ENCODE peak calls at places on chromosome 11, in ten cellular contexts. X, T, Q, Z, E, H, K, U, N and C are unnamed samples.

GRCh38 chr11:60251485-60252207 is 8.7 kb upstream of the MS4A4E start:
- DNase-seq in N (no peak), X (no peak), Z (peak; percentile 29), T (peak; percentile 15), K (no peak), H (peak; percentile 33), Q (no peak), E (no peak), U (peak; percentile 66), C (no peak)

GRCh38 chr11:26244207-26244606 is 87.7 kb upstream of the ANO3 start:
- DNase-seq in U (no peak), K (no peak), Q (no peak), Z (no peak), E (no peak), N (no peak), T (no peak), H (no peak), X (no peak), C (no peak)

GRCh38 chr11:34721646-34722045 is 100.8 kb downstream of the EHF start:
- DNase-seq in K (no peak), T (no peak), X (no peak), H (no peak), E (no peak), N (peak; percentile 29), Z (no peak), Q (no peak), U (no peak), C (no peak)

GRCh38 chr11:112999518-112999917 is 38.3 kb downstream of the NCAM1 start:
- DNase-seq in Z (peak; percentile 76), E (no peak), X (no peak), H (peak; percentile 56), U (no peak), N (no peak), Q (no peak), K (no peak), T (no peak), C (no peak)

GRCh38 chr11:2578934-2579280 is 120.9 kb downstream of the KCNQ1OT1 start:
- DNase-seq in Z (no peak), X (no peak), E (no peak), Q (no peak), N (no peak), H (no peak), K (no peak), U (no peak), T (no peak), C (peak; percentile 83)

GRCh38 chr11:35994421-35994820 is 50.6 kb downstream of the LDLRAD3 start:
- DNase-seq in E (no peak), U (no peak), T (no peak), K (no peak), Z (no peak), Q (no peak), H (no peak), N (no peak), X (no peak), C (no peak)

GRCh38 chr11:87432006-87432405 is 394.3 kb downstream of the TMEM135 start:
- DNase-seq in H (no peak), N (peak; percentile 53), U (no peak), K (no peak), E (peak; percentile 88), X (no peak), Q (no peak), T (no peak), Z (no peak), C (no peak)

GRCh38 chr11:71532016-71532610 is 5.0 kb downstream of the KRTAP5-7 start:
- DNase-seq in X (no peak), U (no peak), Z (no peak), N (no peak), Q (peak; percentile 21), K (no peak), H (no peak), T (no peak), E (no peak), C (no peak)

GRCh38 chr11:86128914-86129313 is 60.0 kb upstream of the PICALM start:
- DNase-seq in K (no peak), T (no peak), N (no peak), H (no peak), E (no peak), U (no peak), X (no peak), Q (no peak), Z (no peak), C (no peak)

GRCh38 chr11:122655527-122656072 is at the start of gene UBASH3B:
- DNase-seq in T (peak; percentile 65), Q (peak; percentile 93), K (peak; percentile 37), E (no peak), X (peak; percentile 88), H (peak; percentile 37), U (peak; percentile 77), Z (no peak), N (peak; percentile 68), C (peak; percentile 93)

GRCh38 chr11:117972589-117973445 is 13.4 kb upstream of the IL10RA start:
- DNase-seq in Q (peak; percentile 76), K (no peak), X (no peak), Z (peak; percentile 8), T (no peak), H (peak; percentile 65), E (no peak), N (no peak), U (no peak), C (no peak)

GRCh38 chr11:105236631-105237030 is 97.1 kb upstream of the CARD18 start:
- DNase-seq in H (no peak), N (peak; percentile 65), Z (no peak), E (peak; percentile 78), Q (no peak), U (peak; percentile 29), K (no peak), X (no peak), T (no peak), C (no peak)

GRCh38 chr11:69130586-69131566 is 24.9 kb upstream of the SMIM38 start:
- DNase-seq in Z (no peak), T (no peak), H (no peak), E (no peak), K (no peak), N (no peak), U (no peak), X (no peak), Q (no peak), C (peak; percentile 87)

GRCh38 chr11:69657911-69658605 is 17.1 kb downstream of the LTO1 start:
- DNase-seq in K (no peak), Z (no peak), N (no peak), X (no peak), T (no peak), H (no peak), U (no peak), E (no peak), Q (peak; percentile 80), C (no peak)

GRCh38 chr11:100691886-100692285 is 4.8 kb downstream of the ARHGAP42 start:
- DNase-seq in N (no peak), X (no peak), U (no peak), Z (no peak), K (no peak), H (no peak), E (no peak), Q (no peak), T (no peak), C (no peak)

GRCh38 chr11:69089258-69089657 is 40.5 kb downstream of the TPCN2 start:
- DNase-seq in X (peak; percentile 74), U (peak; percentile 40), N (peak; percentile 76), H (no peak), E (peak; percentile 47), T (no peak), K (no peak), Z (no peak), Q (no peak), C (no peak)

GRCh38 chr11:62546244-62546936 is at the start of gene AHNAK:
- DNase-seq in Z (peak; percentile 24), T (peak; percentile 56), K (no peak), E (no peak), Q (peak; percentile 97), N (no peak), H (no peak), U (no peak), X (peak; percentile 46), C (peak; percentile 96)

GRCh38 chr11:108871152-108871551 is 206.3 kb downstream of the DDX10 start:
- DNase-seq in U (peak; percentile 51), K (no peak), Q (no peak), E (no peak), T (peak; percentile 8), X (peak; percentile 31), N (no peak), H (no peak), Z (peak; percentile 0), C (no peak)

GRCh38 chr11:11667056-11667455 is 45.3 kb upstream of the GALNT18 start:
- DNase-seq in Z (no peak), T (no peak), E (no peak), K (no peak), U (peak; percentile 24), X (no peak), H (no peak), N (no peak), Q (no peak), C (no peak)

GRCh38 chr11:65478411-65479183 is 20.2 kb upstream of the MALAT1 start:
- DNase-seq in Q (peak; percentile 93), K (no peak), T (no peak), E (no peak), X (no peak), U (no peak), N (no peak), Z (no peak), H (no peak), C (peak; percentile 92)

GRCh38 chr11:88335284-88335683 is 2.3 kb downstream of the CTSC start:
- DNase-seq in K (no peak), T (no peak), H (no peak), X (no peak), U (no peak), N (no peak), Q (no peak), Z (no peak), E (no peak), C (no peak)

GRCh38 chr11:13337986-13338436 is 60.4 kb downstream of the BMAL1 start:
- DNase-seq in T (no peak), E (peak; percentile 45), X (no peak), Z (no peak), Q (no peak), U (peak; percentile 34), N (no peak), K (no peak), H (no peak), C (no peak)

GRCh38 chr11:108524422-108524821 is 26.2 kb upstream of the POGLUT3 start:
- DNase-seq in H (no peak), U (no peak), X (no peak), K (no peak), Z (no peak), N (no peak), T (no peak), Q (no peak), E (no peak), C (no peak)

GRCh38 chr11:122085264-122085663 is 30.8 kb downstream of the BLID start:
- DNase-seq in H (no peak), U (no peak), Z (no peak), Q (no peak), N (peak; percentile 90), E (peak; percentile 90), T (no peak), X (no peak), K (no peak), C (no peak)

GRCh38 chr11:110337570-110338193 is 41.3 kb upstream of the RDX start:
- DNase-seq in U (peak; percentile 95), X (peak; percentile 89), K (no peak), H (no peak), E (no peak), Q (no peak), Z (no peak), T (no peak), N (no peak), C (no peak)

GRCh38 chr11:71164186-71164585 is 88.2 kb downstream of the SHANK2 start:
- DNase-seq in K (no peak), Q (peak; percentile 73), E (no peak), H (no peak), N (no peak), U (no peak), Z (no peak), T (no peak), X (no peak), C (peak; percentile 59)